ENCODE peak calls at places on chromosomes 12 and 14, in five cellular contexts. P is astrocyte, J is H9, E is IMR-90, L is HCT116. Y is an unnamed sample.

GRCh38 chr14:93997933-93998870 is 1.1 kb downstream of the CCDC197 start:
- DNase-seq in P (no peak), J (no peak), E (no peak), L (no peak), Y (peak; percentile 23)

GRCh38 chr12:130636370-130636769 is 79.7 kb downstream of the RIMBP2 start:
- DNase-seq in P (no peak), J (no peak), E (no peak), L (no peak), Y (no peak)

GRCh38 chr12:48861111-48861510 is 4.6 kb downstream of the RND1 start:
- DNase-seq in P (no peak), J (no peak), E (no peak), L (no peak), Y (no peak)

GRCh38 chr14:50095895-50096294 is 20.5 kb downstream of the VCPKMT start:
- DNase-seq in P (no peak), J (no peak), E (no peak), L (no peak), Y (no peak)

GRCh38 chr14:45526715-45527549 is 273.9 kb upstream of the MIS18BP1 start:
- DNase-seq in P (no peak), J (peak; percentile 75), E (no peak), L (peak; percentile 51), Y (peak; percentile 29)

GRCh38 chr12:131323879-131324278 is 370.2 kb downstream of the ADGRD1 start:
- DNase-seq in P (no peak), J (no peak), E (no peak), L (no peak), Y (no peak)

GRCh38 chr14:47389520-47389919 is 285.9 kb downstream of the MDGA2 start:
- DNase-seq in P (no peak), J (peak; percentile 47), E (no peak), L (no peak), Y (no peak)

GRCh38 chr12:6961695-6962284 is 8.7 kb downstream of the PHB2 start:
- DNase-seq in P (peak; percentile 70), J (peak; percentile 92), E (peak; percentile 77), L (peak; percentile 73), Y (peak; percentile 78)

GRCh38 chr14:62689741-62690140 is 355.5 kb downstream of the KCNH5 start:
- DNase-seq in P (no peak), J (no peak), E (no peak), L (no peak), Y (no peak)

GRCh38 chr12:95787274-95787814 is 3.2 kb downstream of the NTN4 start:
- DNase-seq in P (no peak), J (no peak), E (peak; percentile 14), L (no peak), Y (no peak)

GRCh38 chr14:99812096-99812750 is 19.0 kb downstream of the EML1 start:
- DNase-seq in P (no peak), J (no peak), E (no peak), L (no peak), Y (no peak)

GRCh38 chr12:103373088-103373523 is 122.7 kb downstream of the C12orf42 start:
- DNase-seq in P (no peak), J (no peak), E (no peak), L (no peak), Y (no peak)

GRCh38 chr14:69643430-69644200 is 32.2 kb downstream of the SUSD6 start:
- DNase-seq in P (peak; percentile 80), J (no peak), E (peak; percentile 84), L (peak; percentile 75), Y (peak; percentile 87)

GRCh38 chr12:53378705-53379388 is 1.1 kb upstream of the SP1 start:
- DNase-seq in P (no peak), J (no peak), E (no peak), L (no peak), Y (no peak)

GRCh38 chr12:1058423-1058822 is 67.4 kb downstream of the ERC1 start:
- DNase-seq in P (no peak), J (no peak), E (no peak), L (no peak), Y (no peak)

GRCh38 chr12:4116251-4117111 is 157.1 kb upstream of the CCND2 start:
- DNase-seq in P (peak; percentile 69), J (peak; percentile 64), E (peak; percentile 82), L (no peak), Y (peak; percentile 68)

GRCh38 chr12:24396266-24396665 is 446.8 kb upstream of the SOX5 start:
- DNase-seq in P (no peak), J (no peak), E (no peak), L (no peak), Y (no peak)

GRCh38 chr12:18320036-18320617 is 58.8 kb downstream of the PIK3C2G start:
- DNase-seq in P (peak; percentile 82), J (peak; percentile 58), E (peak; percentile 69), L (peak; percentile 47), Y (no peak)

GRCh38 chr14:96249016-96249415 is 7.0 kb upstream of the BDKRB1 start:
- DNase-seq in P (peak; percentile 74), J (no peak), E (peak; percentile 93), L (no peak), Y (no peak)

GRCh38 chr14:24147761-24148428 is 597 bp downstream of the RNF31 start:
- DNase-seq in P (no peak), J (no peak), E (no peak), L (no peak), Y (no peak)

GRCh38 chr12:123645851-123646250 is 12.2 kb downstream of the GTF2H3 start:
- DNase-seq in P (no peak), J (no peak), E (no peak), L (no peak), Y (no peak)

GRCh38 chr12:288687-289086 is 26.1 kb upstream of the SLC6A13 start:
- DNase-seq in P (peak; percentile 72), J (no peak), E (peak; percentile 86), L (no peak), Y (no peak)

GRCh38 chr12:130880411-130880885 is 8.6 kb downstream of the RAN start:
- DNase-seq in P (no peak), J (no peak), E (no peak), L (no peak), Y (no peak)

GRCh38 chr12:77572371-77572770 is 258.3 kb upstream of the NAV3 start:
- DNase-seq in P (no peak), J (no peak), E (no peak), L (no peak), Y (no peak)

GRCh38 chr12:75784591-75784990 is 247.0 kb downstream of the PHLDA1 start:
- DNase-seq in P (no peak), J (no peak), E (peak; percentile 14), L (no peak), Y (peak; percentile 32)

GRCh38 chr12:121582583-121583333 is 1.9 kb upstream of the KDM2B start:
- DNase-seq in P (peak; percentile 61), J (peak; percentile 87), E (no peak), L (no peak), Y (no peak)

GRCh38 chr14:95895720-95896119 is 19.1 kb downstream of the TUNAR start:
- DNase-seq in P (no peak), J (peak; percentile 82), E (no peak), L (peak; percentile 26), Y (no peak)

GRCh38 chr12:90543393-90543792 is 411.6 kb downstream of the CCER1 start:
- DNase-seq in P (peak; percentile 55), J (no peak), E (peak; percentile 44), L (no peak), Y (no peak)

GRCh38 chr12:3772380-3772779 is 19.5 kb upstream of the CRACR2A start:
- DNase-seq in P (no peak), J (no peak), E (no peak), L (no peak), Y (no peak)

GRCh38 chr12:65313704-65314317 is 35.3 kb downstream of the MSRB3 start:
- DNase-seq in P (no peak), J (no peak), E (peak; percentile 47), L (peak; percentile 33), Y (no peak)

GRCh38 chr12:66647034-66647691 is 31.7 kb downstream of the GRIP1 start:
- DNase-seq in P (peak; percentile 99), J (no peak), E (peak; percentile 89), L (no peak), Y (no peak)

GRCh38 chr12:86230516-86231146 is 25.6 kb downstream of the MGAT4C start:
- DNase-seq in P (peak; percentile 63), J (no peak), E (peak; percentile 18), L (no peak), Y (no peak)

GRCh38 chr14:52834440-52834842 is 43.0 kb upstream of the GNPNAT1 start:
- DNase-seq in P (peak; percentile 82), J (no peak), E (peak; percentile 93), L (no peak), Y (no peak)

DNA sequence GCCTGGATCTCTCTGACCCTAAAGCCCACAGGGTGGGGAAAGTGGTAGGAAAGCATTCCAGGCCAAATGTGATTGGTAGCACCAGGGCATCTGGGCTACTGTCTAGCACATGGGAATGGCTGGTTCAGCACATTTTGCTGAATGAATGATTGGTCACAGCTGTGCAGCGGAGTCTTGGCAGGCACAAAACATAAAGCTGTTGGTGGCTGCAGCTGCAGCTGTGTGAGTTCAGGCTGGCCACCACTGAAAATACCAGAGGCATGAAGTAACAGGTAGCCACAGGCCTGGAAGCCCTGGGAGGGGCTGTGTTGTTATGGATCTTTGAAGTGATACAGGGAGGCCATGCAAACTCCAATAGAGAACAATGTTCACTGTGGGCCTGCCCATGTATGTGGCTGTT is 72.7 kb downstream of the MYRFL start:
- DNase-seq in P (peak; percentile 98), J (peak; percentile 59), E (peak; percentile 88), L (no peak), Y (no peak)
- H3K9ac ChIP-seq in P (peak overlapping the region; percentile 37), J (no peak overlapping the region), E (no peak overlapping the region), L (no peak overlapping the region), Y (no peak overlapping the region)

DNA sequence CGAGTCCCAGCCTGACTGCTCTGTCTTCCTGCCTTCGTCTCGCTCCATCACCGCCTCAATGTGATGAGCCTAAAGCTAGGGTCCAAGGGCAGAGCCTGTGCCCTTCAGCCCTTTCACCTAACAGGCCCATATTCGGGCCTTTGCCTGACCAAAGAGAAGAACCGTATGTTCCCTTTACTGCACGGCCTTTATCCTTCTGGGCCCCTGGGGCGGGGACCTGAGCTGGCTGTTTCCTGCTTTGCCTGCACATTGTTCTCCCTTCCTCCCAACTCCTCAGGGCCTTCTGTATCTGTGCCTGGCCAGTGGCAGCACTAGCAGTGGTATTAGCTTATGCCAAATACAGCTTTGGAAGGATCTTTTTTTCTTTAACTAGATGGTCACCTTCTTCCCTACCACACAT is 8.5 kb upstream of the MYL6B start:
- DNase-seq in P (no peak), J (no peak), E (no peak), L (no peak), Y (no peak)
- H3K27ac ChIP-seq in P (no peak overlapping the region), J (no peak overlapping the region), E (no peak overlapping the region), L (no peak overlapping the region), Y (peak overlapping the region; percentile 44)

GRCh38 chr14:82113710-82114109 is 580.1 kb upstream of the SEL1L start:
- DNase-seq in P (no peak), J (no peak), E (no peak), L (no peak), Y (no peak)
- TF ChIP-seq CTCF in P (no peak), J (peak; percentile 30), E (no peak), L (no peak), Y (no peak)

GRCh38 chr14:103016594-103016993 is 40.8 kb downstream of the CDC42BPB start:
- DNase-seq in P (no peak), J (peak; percentile 14), E (no peak), L (no peak), Y (no peak)

GRCh38 chr14:103016071-103016470 is 41.3 kb downstream of the CDC42BPB start:
- DNase-seq in P (no peak), J (peak; percentile 25), E (no peak), L (no peak), Y (no peak)

GRCh38 chr14:103013028-103013427 is 44.3 kb downstream of the CDC42BPB start:
- DNase-seq in P (no peak), J (no peak), E (no peak), L (no peak), Y (no peak)

GRCh38 chr14:103015426-103015825 is 41.9 kb downstream of the CDC42BPB start:
- DNase-seq in P (no peak), J (peak; percentile 3), E (no peak), L (no peak), Y (no peak)

GRCh38 chr14:103014466-103015319 is 42.7 kb downstream of the CDC42BPB start:
- DNase-seq in P (peak; percentile 76), J (peak; percentile 34), E (peak; percentile 33), L (no peak), Y (no peak)
- H3K9ac ChIP-seq in P (peak overlapping the region; percentile 63), J (no peak overlapping the region), E (peak overlapping the region; percentile 30), L (no peak overlapping the region), Y (no peak overlapping the region)